ENCODE peak calls at places on chromosomes 16 and 17, in four cellular contexts. One of them, this sample, is unnamed.
A peak's percentile ranks its signal among the peaks of the same experiment; 100 is the strongest.

GRCh38 chr17:42055496-42055895 is 5.1 kb upstream of the C17orf113 start:
- DNase-seq in WTC11: no peak
- DNase-seq in HepG2: no peak
- DNase-seq in A549: no peak
- DNase-seq in this sample: peak; percentile 31

GRCh38 chr17:7043195-7043543 is 723 bp downstream of the SLC16A11 start:
- DNase-seq in A549: no peak
- DNase-seq in HepG2: no peak
- DNase-seq in WTC11: peak; percentile 36
- DNase-seq in this sample: no peak

GRCh38 chr16:84836234-84836647 is 16.5 kb downstream of the CRISPLD2 start:
- DNase-seq in HepG2: no peak
- DNase-seq in A549: no peak
- DNase-seq in WTC11: peak; percentile 60
- DNase-seq in this sample: no peak

GRCh38 chr16:85720319-85720637 is 30.6 kb downstream of the C16orf74 start:
- DNase-seq in WTC11: no peak
- DNase-seq in A549: no peak
- DNase-seq in HepG2: peak; percentile 35
- DNase-seq in this sample: no peak

GRCh38 chr16:88088161-88088581 is 136.9 kb downstream of the BANP start:
- DNase-seq in HepG2: no peak
- DNase-seq in WTC11: no peak
- DNase-seq in A549: no peak
- DNase-seq in this sample: no peak

GRCh38 chr16:22782299-22782698 is 31.7 kb upstream of the HS3ST2 start:
- DNase-seq in WTC11: no peak
- DNase-seq in HepG2: no peak
- DNase-seq in A549: no peak
- DNase-seq in this sample: no peak

GRCh38 chr17:44362964-44363612 is 565 bp downstream of the FAM171A2 start:
- DNase-seq in WTC11: no peak
- DNase-seq in A549: peak; percentile 68
- DNase-seq in HepG2: no peak
- DNase-seq in this sample: peak; percentile 83

GRCh38 chr16:63684116-63684515 is 1437.7 kb downstream of the CDH11 start:
- DNase-seq in A549: no peak
- DNase-seq in WTC11: no peak
- DNase-seq in HepG2: no peak
- DNase-seq in this sample: no peak

GRCh38 chr17:19513897-19514488 is 19.7 kb upstream of the SLC47A1 start:
- DNase-seq in HepG2: peak; percentile 68
- DNase-seq in A549: peak; percentile 72
- DNase-seq in WTC11: peak; percentile 76
- DNase-seq in this sample: peak; percentile 39

GRCh38 chr17:45705123-45706009 is 78.8 kb upstream of the CRHR1 start:
- DNase-seq in WTC11: no peak
- DNase-seq in HepG2: peak; percentile 77
- DNase-seq in A549: peak; percentile 84
- DNase-seq in this sample: peak; percentile 18
- TF ChIP-seq HMGXB4 in WTC11: no peak
- TF ChIP-seq HMGXB4 in HepG2: no peak
- TF ChIP-seq HMGXB4 in A549: no peak
- TF ChIP-seq HMGXB4 in this sample: no peak

GRCh38 chr16:90078594-90078895 is 1.4 kb upstream of the PRDM7 start:
- DNase-seq in WTC11: no peak
- DNase-seq in HepG2: no peak
- DNase-seq in A549: no peak
- DNase-seq in this sample: no peak

GRCh38 chr16:90084215-90084614 is 7.1 kb upstream of the PRDM7 start:
- DNase-seq in HepG2: no peak
- DNase-seq in WTC11: no peak
- DNase-seq in A549: no peak
- DNase-seq in this sample: no peak

GRCh38 chr16:90077757-90078593 is 844 bp upstream of the PRDM7 start:
- DNase-seq in HepG2: no peak
- DNase-seq in WTC11: no peak
- DNase-seq in A549: peak; percentile 10
- DNase-seq in this sample: peak; percentile 56

GRCh38 chr16:90081606-90081970 is 4.5 kb upstream of the PRDM7 start:
- DNase-seq in WTC11: peak; percentile 27
- DNase-seq in HepG2: no peak
- DNase-seq in A549: no peak
- DNase-seq in this sample: no peak

GRCh38 chr16:90083139-90083538 is 6.0 kb upstream of the PRDM7 start:
- DNase-seq in A549: no peak
- DNase-seq in WTC11: no peak
- DNase-seq in HepG2: no peak
- DNase-seq in this sample: no peak
- TF ChIP-seq HMGXB4 in A549: no peak
- TF ChIP-seq HMGXB4 in WTC11: no peak
- TF ChIP-seq HMGXB4 in HepG2: no peak
- TF ChIP-seq HMGXB4 in this sample: no peak

DNA sequence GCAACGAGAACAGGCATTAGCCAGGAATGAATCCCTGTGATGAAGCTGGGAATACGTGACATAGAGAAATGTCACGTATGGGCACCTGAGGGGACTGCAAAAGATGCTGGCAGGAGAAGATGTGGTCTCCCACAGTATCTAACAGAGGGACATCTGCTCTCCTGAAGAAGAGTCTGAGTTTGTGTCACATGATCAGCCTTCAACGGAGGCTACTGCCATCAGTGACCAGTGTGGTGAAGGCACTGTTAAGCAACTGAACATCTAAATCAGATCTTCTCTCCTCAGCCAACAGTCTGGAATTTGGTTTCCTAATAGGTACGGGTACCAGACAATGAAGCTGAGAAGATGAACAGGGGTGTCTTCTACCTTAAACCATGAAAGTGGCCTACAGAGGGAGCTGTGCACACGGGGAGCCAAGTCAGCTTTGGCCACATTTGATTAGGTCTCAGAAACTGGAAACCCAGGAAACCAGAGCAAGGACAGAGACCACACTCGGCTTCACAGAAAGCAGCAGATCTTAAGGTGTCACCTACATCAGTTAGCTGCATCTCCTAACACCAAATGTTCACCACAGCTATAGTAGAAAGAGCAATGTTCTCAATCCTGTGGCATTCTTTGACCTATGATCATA is 41.8 kb downstream of the BRD7 start:
- DNase-seq in HepG2: no peak
- DNase-seq in WTC11: no peak
- DNase-seq in A549: no peak
- DNase-seq in this sample: no peak
- TF ChIP-seq HMGXB4 in HepG2: no peak
- TF ChIP-seq HMGXB4 in WTC11: no peak
- TF ChIP-seq HMGXB4 in A549: no peak
- TF ChIP-seq HMGXB4 in this sample: no peak

DNA sequence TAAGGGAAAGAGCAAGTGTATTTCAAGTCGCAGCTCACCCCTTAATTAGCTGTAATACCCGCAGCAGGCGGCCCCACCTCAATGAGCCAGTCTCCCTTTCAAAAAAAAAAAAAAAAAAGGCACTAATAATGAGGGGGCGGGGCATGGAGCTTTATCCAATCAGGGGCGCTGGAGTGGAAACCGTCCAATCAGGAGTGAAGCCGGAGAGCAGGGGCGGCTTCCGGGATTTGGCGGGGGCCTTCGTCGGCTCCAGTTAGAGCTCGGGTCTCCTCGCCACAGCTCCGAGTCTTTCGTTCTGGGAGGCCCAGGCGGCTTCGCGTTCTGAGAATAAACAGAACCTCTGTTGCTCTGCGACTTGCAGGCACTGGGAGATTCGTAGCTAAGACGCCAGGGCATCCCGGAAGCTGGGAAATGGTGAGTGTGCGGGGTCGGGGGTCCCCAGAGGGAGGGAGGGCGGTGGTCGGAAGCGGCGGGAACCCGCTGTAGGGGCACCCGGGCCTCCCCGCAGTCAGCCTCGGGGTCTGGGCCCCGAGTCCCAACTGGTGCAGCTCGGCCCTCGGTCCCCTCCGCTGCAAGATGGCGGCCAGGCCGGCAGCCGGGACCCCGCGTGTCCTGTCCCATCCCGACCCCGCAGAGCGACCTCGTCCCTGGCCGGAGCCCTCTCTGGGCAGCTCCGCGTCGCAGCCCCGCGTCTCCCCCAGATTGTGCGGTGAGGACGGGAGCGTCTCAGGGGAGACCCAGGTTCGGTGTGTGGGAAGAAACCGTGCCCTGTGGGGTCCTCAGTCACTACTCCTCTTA is at the start of gene ZNF267:
- DNase-seq in HepG2: peak; percentile 94
- DNase-seq in A549: peak; percentile 91
- DNase-seq in WTC11: peak; percentile 92
- DNase-seq in this sample: peak; percentile 95
- TF ChIP-seq HMGXB4 in HepG2: peak; percentile 84
- TF ChIP-seq HMGXB4 in A549: peak; percentile 64
- TF ChIP-seq HMGXB4 in WTC11: no peak
- TF ChIP-seq HMGXB4 in this sample: no peak

GRCh38 chr16:15642557-15643452 is at the start of gene MARF1:
- DNase-seq in WTC11: peak; percentile 99
- DNase-seq in A549: peak; percentile 68
- DNase-seq in HepG2: peak; percentile 96
- DNase-seq in this sample: peak; percentile 93
- TF ChIP-seq HMGXB4 in WTC11: no peak
- TF ChIP-seq HMGXB4 in A549: no peak
- TF ChIP-seq HMGXB4 in HepG2: peak; percentile 84
- TF ChIP-seq HMGXB4 in this sample: no peak

GRCh38 chr16:57039148-57039812 is 49.9 kb downstream of the NLRC5 start:
- DNase-seq in HepG2: no peak
- DNase-seq in A549: no peak
- DNase-seq in WTC11: no peak
- DNase-seq in this sample: no peak

GRCh38 chr16:57042157-57043111 is 49.9 kb upstream of the CPNE2 start:
- DNase-seq in HepG2: no peak
- DNase-seq in A549: no peak
- DNase-seq in WTC11: no peak
- DNase-seq in this sample: no peak

GRCh38 chr16:57043248-57043647 is 49.1 kb upstream of the CPNE2 start:
- DNase-seq in HepG2: no peak
- DNase-seq in WTC11: no peak
- DNase-seq in A549: no peak
- DNase-seq in this sample: no peak

GRCh38 chr16:57038151-57038550 is 48.8 kb downstream of the NLRC5 start:
- DNase-seq in HepG2: no peak
- DNase-seq in WTC11: no peak
- DNase-seq in A549: no peak
- DNase-seq in this sample: no peak

GRCh38 chr16:57041182-57042156 is 50.9 kb upstream of the CPNE2 start:
- DNase-seq in WTC11: no peak
- DNase-seq in HepG2: no peak
- DNase-seq in A549: no peak
- DNase-seq in this sample: no peak
- TF ChIP-seq HMGXB4 in WTC11: no peak
- TF ChIP-seq HMGXB4 in HepG2: no peak
- TF ChIP-seq HMGXB4 in A549: no peak
- TF ChIP-seq HMGXB4 in this sample: no peak

GRCh38 chr16:11210260-11210659 is 45.7 kb downstream of the SOCS1 start:
- DNase-seq in WTC11: no peak
- DNase-seq in A549: no peak
- DNase-seq in HepG2: no peak
- DNase-seq in this sample: no peak

GRCh38 chr16:11213373-11213772 is 42.6 kb downstream of the SOCS1 start:
- DNase-seq in HepG2: no peak
- DNase-seq in A549: no peak
- DNase-seq in WTC11: no peak
- DNase-seq in this sample: no peak

GRCh38 chr16:11211977-11212818 is 43.8 kb downstream of the SOCS1 start:
- DNase-seq in HepG2: no peak
- DNase-seq in A549: no peak
- DNase-seq in WTC11: no peak
- DNase-seq in this sample: peak; percentile 40

GRCh38 chr16:11212819-11213196 is 43.2 kb downstream of the SOCS1 start:
- DNase-seq in A549: no peak
- DNase-seq in HepG2: no peak
- DNase-seq in WTC11: no peak
- DNase-seq in this sample: no peak

GRCh38 chr16:11211061-11211976 is 44.7 kb downstream of the SOCS1 start:
- DNase-seq in WTC11: no peak
- DNase-seq in HepG2: peak; percentile 33
- DNase-seq in A549: no peak
- DNase-seq in this sample: no peak
- TF ChIP-seq HMGXB4 in WTC11: no peak
- TF ChIP-seq HMGXB4 in HepG2: no peak
- TF ChIP-seq HMGXB4 in A549: no peak
- TF ChIP-seq HMGXB4 in this sample: no peak